ENCODE peak calls at places on chromosomes 4 and X, in four cellular contexts. S is activated B cell treated with CpG ODN at 0.5 μM for 24 hours, B is AG09309, Q is foreskin fibroblast. U is an unnamed sample.
A peak's percentile ranks its signal among the peaks of the same experiment; 100 is the strongest.

GRCh38 chr4:149700272-149700671 is 115.4 kb downstream of the IQCM start:
- DNase-seq in S (no peak), B (no peak), Q (no peak), U (no peak)

GRCh38 chr4:169270810-169271691 is at the start of gene SH3RF1:
- DNase-seq in S (peak; percentile 56), B (no peak), Q (peak; percentile 92), U (peak; percentile 89)

GRCh38 chrX:100687546-100687945 is 43.5 kb downstream of the SRPX2 start:
- DNase-seq in S (no peak), B (no peak), Q (no peak), U (no peak)

GRCh38 chr4:26937567-26937966 is 76.9 kb downstream of the STIM2 start:
- DNase-seq in S (no peak), B (no peak), Q (no peak), U (no peak)

GRCh38 chr4:78818530-78818929 is 42.4 kb downstream of the BMP2K start:
- DNase-seq in S (no peak), B (no peak), Q (no peak), U (no peak)

GRCh38 chr4:173797296-173797695 is 267.3 kb upstream of the HAND2 start:
- DNase-seq in S (no peak), B (no peak), Q (no peak), U (no peak)

GRCh38 chr4:67565284-67565683 is 6.8 kb downstream of the STAP1 start:
- DNase-seq in S (no peak), B (peak; percentile 8), Q (no peak), U (no peak)

GRCh38 chr4:149836546-149836945 is 20.9 kb upstream of the IQCM start:
- DNase-seq in S (no peak), B (peak; percentile 10), Q (peak; percentile 65), U (no peak)

GRCh38 chr4:152257601-152258066 is 278.3 kb downstream of the FBXW7 start:
- DNase-seq in S (no peak), B (no peak), Q (peak; percentile 32), U (no peak)

GRCh38 chr4:153087671-153088194 is 116.5 kb upstream of the TRIM2 start:
- DNase-seq in S (no peak), B (no peak), Q (no peak), U (no peak)

GRCh38 chrX:124010157-124010556 is 48.7 kb downstream of the STAG2 start:
- DNase-seq in S (no peak), B (no peak), Q (no peak), U (no peak)

GRCh38 chr4:181647396-181648107 is 595.6 kb upstream of the TENM3 start:
- DNase-seq in S (no peak), B (no peak), Q (peak; percentile 8), U (peak; percentile 13)

GRCh38 chr4:124144302-124144701 is 568.2 kb downstream of the ANKRD50 start:
- DNase-seq in S (no peak), B (no peak), Q (no peak), U (peak; percentile 7)

GRCh38 chr4:76981649-76982048 is 32.1 kb downstream of the SEPTIN11 start:
- DNase-seq in S (no peak), B (no peak), Q (no peak), U (no peak)

GRCh38 chr4:175884048-175884447 is 72.0 kb upstream of the GPM6A start:
- DNase-seq in S (no peak), B (no peak), Q (no peak), U (no peak)

GRCh38 chr4:154208424-154208823 is 283.2 kb downstream of the DCHS2 start:
- DNase-seq in S (no peak), B (no peak), Q (no peak), U (no peak)

GRCh38 chr4:646460-646859 is 21.1 kb downstream of the PDE6B start:
- DNase-seq in S (no peak), B (no peak), Q (no peak), U (no peak)

GRCh38 chr4:7732263-7732662 is 207.4 kb downstream of the AFAP1 start:
- DNase-seq in S (no peak), B (no peak), Q (no peak), U (no peak)

GRCh38 chr4:5787311-5787710 is 76.3 kb downstream of the EVC start:
- DNase-seq in S (no peak), B (no peak), Q (no peak), U (no peak)

GRCh38 chr4:185259719-185260118 is 50.3 kb downstream of the SNX25 start:
- DNase-seq in S (no peak), B (no peak), Q (no peak), U (no peak)

GRCh38 chrX:38804481-38805293 is 3.4 kb downstream of the MID1IP1 start:
- DNase-seq in S (peak; percentile 29), B (no peak), Q (no peak), U (peak; percentile 26)

GRCh38 chr4:25843340-25844097 is 19.3 kb downstream of the SEL1L3 start:
- DNase-seq in S (no peak), B (no peak), Q (no peak), U (no peak)

GRCh38 chr4:184473515-184474260 is 662 bp downstream of the IRF2 start:
- DNase-seq in S (peak; percentile 35), B (no peak), Q (peak; percentile 30), U (peak; percentile 61)

GRCh38 chrX:134836497-134836968 is 154.3 kb upstream of the SMIM10 start:
- DNase-seq in S (no peak), B (no peak), Q (peak; percentile 28), U (no peak)

GRCh38 chr4:140152760-140153418 is 1.1 kb downstream of the MAML3 start:
- DNase-seq in S (peak; percentile 49), B (no peak), Q (peak; percentile 42), U (peak; percentile 64)

GRCh38 chr4:168919706-168920324 is 90.2 kb downstream of the CBR4 start:
- DNase-seq in S (no peak), B (no peak), Q (no peak), U (no peak)

GRCh38 chr4:2624782-2625548 is 88.5 kb downstream of the FAM193A start:
- DNase-seq in S (no peak), B (no peak), Q (no peak), U (no peak)

GRCh38 chrX:106606583-106606982 is 5.2 kb upstream of the RADX start:
- DNase-seq in S (no peak), B (no peak), Q (no peak), U (no peak)

GRCh38 chr4:103306870-103307345 is 108.8 kb upstream of the CENPE start:
- DNase-seq in S (no peak), B (no peak), Q (no peak), U (peak; percentile 60)

GRCh38 chr4:86130160-86130933 is 229.5 kb downstream of the MAPK10 start:
- DNase-seq in S (no peak), B (no peak), Q (no peak), U (no peak)

GRCh38 chr4:176894498-176894897 is 101.8 kb upstream of the VEGFC start:
- DNase-seq in S (no peak), B (no peak), Q (no peak), U (no peak)

GRCh38 chrX:41397228-41397627 is 49.9 kb upstream of the NYX start:
- DNase-seq in S (no peak), B (no peak), Q (no peak), U (no peak)

GRCh38 chr4:55184600-55185523 is 59.5 kb upstream of the KDR start:
- DNase-seq in S (no peak), B (no peak), Q (peak; percentile 88), U (no peak)

GRCh38 chr4:16196482-16197393 is 29.5 kb downstream of the TAPT1 start:
- DNase-seq in S (no peak), B (peak; percentile 45), Q (peak; percentile 28), U (peak; percentile 23)
- TF ChIP-seq CTCF in S (no peak), B (peak; percentile 47), Q (peak; percentile 16), U (peak; percentile 47)

GRCh38 chrX:125205918-125206665 is 113.6 kb upstream of the TEX13C start:
- DNase-seq in S (no peak), B (no peak), Q (no peak), U (peak; percentile 61)
- TF ChIP-seq CTCF in S (no peak), B (no peak), Q (no peak), U (peak; percentile 28)

GRCh38 chr4:147566762-147567161 is 50.4 kb upstream of the TMEM184C start:
- DNase-seq in S (no peak), B (no peak), Q (no peak), U (no peak)

GRCh38 chr4:147567276-147567675 is 49.9 kb upstream of the TMEM184C start:
- DNase-seq in S (no peak), B (no peak), Q (no peak), U (no peak)

GRCh38 chr4:147571021-147571770 is 46.0 kb upstream of the TMEM184C start:
- DNase-seq in S (no peak), B (no peak), Q (no peak), U (no peak)

GRCh38 chr4:147576084-147576483 is 41.1 kb upstream of the TMEM184C start:
- DNase-seq in S (no peak), B (no peak), Q (no peak), U (no peak)

GRCh38 chr4:147570616-147571015 is 46.6 kb upstream of the TMEM184C start:
- DNase-seq in S (no peak), B (no peak), Q (no peak), U (no peak)
- TF ChIP-seq CTCF in S (no peak), B (peak; percentile 23), Q (no peak), U (no peak)

DNA sequence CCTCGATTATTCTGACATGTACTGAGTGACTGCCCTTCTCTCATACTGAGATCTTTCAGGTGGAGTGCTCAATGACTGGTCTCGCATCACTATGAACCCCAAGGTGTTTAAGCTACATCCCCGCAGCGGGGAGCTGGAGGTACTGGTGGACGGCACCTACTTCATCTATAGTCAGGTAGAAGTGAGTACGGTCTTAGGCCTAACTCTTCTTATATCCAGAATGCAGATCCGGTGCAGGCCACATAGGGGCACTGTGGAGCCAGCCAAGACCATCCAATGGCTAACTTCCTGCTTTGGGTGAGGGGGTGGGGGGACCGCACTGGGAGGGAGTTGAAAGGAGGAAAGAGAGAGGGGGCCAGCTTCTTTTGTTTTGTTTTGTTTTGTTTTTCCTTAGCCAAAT is 16.4 kb downstream of the AWAT2 start:
- DNase-seq in S (no peak), B (no peak), Q (no peak), U (peak; percentile 60)
- TF ChIP-seq CTCF in S (no peak), B (peak; percentile 61), Q (peak; percentile 36), U (peak; percentile 49)

GRCh38 chrX:15758140-15758539 is 20.1 kb downstream of the CA5B start:
- DNase-seq in S (no peak), B (no peak), Q (no peak), U (no peak)
- TF ChIP-seq CTCF in S (no peak), B (no peak), Q (no peak), U (no peak)

DNA sequence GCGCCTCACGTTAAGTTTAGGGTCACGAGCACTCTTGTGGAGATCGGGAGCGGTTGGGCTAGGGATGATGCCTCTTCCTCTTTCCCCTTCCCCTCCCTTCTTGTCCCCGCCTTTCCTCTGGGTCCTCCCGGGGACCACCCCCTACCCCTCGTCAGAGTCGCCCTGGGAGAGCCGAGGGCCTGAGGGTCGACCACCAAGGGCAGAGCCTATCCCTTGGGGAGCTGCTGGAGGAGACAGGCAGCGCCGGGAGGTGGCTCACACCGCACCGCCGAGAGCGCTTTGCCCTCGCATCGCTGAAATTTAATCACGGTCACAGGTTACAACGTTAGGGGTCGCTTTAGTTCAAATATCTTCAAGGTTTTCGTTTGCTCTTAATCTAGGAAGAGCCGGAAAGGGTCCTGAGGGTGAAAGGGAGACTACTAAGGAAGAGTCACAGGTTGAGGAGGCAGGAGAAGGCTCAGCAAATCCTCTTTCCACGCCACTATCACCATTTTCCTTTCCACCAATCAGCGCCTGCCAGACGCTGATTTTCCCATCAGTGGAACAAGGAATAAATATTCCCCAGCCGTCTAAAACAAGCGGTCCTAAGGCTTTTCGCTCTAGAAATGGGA is 529 bp upstream of the SNCA start:
- DNase-seq in S (peak; percentile 22), B (no peak), Q (peak; percentile 12), U (peak; percentile 66)
- TF ChIP-seq CTCF in S (no peak), B (no peak), Q (no peak), U (peak; percentile 8)

GRCh38 chrX:130268500-130269170 is at the start of gene ZNF280C:
- DNase-seq in S (peak; percentile 80), B (peak; percentile 56), Q (peak; percentile 93), U (peak; percentile 77)
- TF ChIP-seq CTCF in S (no peak), B (peak; percentile 42), Q (no peak), U (no peak)